ENCODE peak calls at places on chromosomes 12 and 14, in eight cellular contexts. Q, E, K, R, J, N, P and T are unnamed samples.

GRCh38 chr14:69247691-69248440 is 12.1 kb upstream of the GALNT16 start:
- DNase-seq in Q (no peak), P (peak; percentile 77), R (no peak), N (no peak), K (no peak), E (peak; percentile 24), J (no peak), T (peak; percentile 69)

GRCh38 chr12:80895240-80895639 is 42.5 kb downstream of the LIN7A start:
- DNase-seq in K (no peak), J (no peak), Q (no peak), R (no peak), N (no peak), E (no peak), P (no peak), T (no peak)

GRCh38 chr14:80538633-80539375 is 327.5 kb upstream of the DIO2 start:
- DNase-seq in E (no peak), Q (no peak), J (no peak), K (no peak), R (no peak), P (no peak), N (no peak), T (no peak)

GRCh38 chr14:95482967-95483842 is 33.2 kb downstream of the SYNE3 start:
- DNase-seq in E (peak; percentile 71), J (no peak), R (peak; percentile 94), P (peak; percentile 88), K (peak; percentile 56), N (peak; percentile 61), Q (peak; percentile 47), T (peak; percentile 86)

GRCh38 chr12:57549909-57550627 is at the start of gene KIF5A:
- DNase-seq in E (peak; percentile 49), J (peak; percentile 41), K (no peak), Q (peak; percentile 34), P (no peak), N (no peak), R (peak; percentile 80), T (peak; percentile 21)

GRCh38 chr14:58643366-58643765 is 5.6 kb downstream of the DACT1 start:
- DNase-seq in Q (no peak), E (no peak), P (no peak), R (no peak), K (no peak), N (no peak), J (no peak), T (no peak)

GRCh38 chr12:124556896-124557501 is 10.4 kb downstream of the NCOR2 start:
- DNase-seq in E (no peak), Q (no peak), R (no peak), P (no peak), N (no peak), K (no peak), J (no peak), T (no peak)

GRCh38 chr12:48972213-48973021 is 882 bp upstream of the WNT10B start:
- DNase-seq in K (no peak), R (no peak), J (no peak), E (no peak), N (no peak), P (no peak), Q (no peak), T (no peak)

GRCh38 chr14:36723551-36723950 is 61.9 kb downstream of the PAX9 start:
- DNase-seq in E (no peak), N (no peak), P (no peak), R (no peak), J (no peak), Q (no peak), K (no peak), T (no peak)

GRCh38 chr12:31393004-31393550 is 67.1 kb upstream of the SINHCAF start:
- DNase-seq in N (no peak), P (no peak), J (no peak), Q (no peak), K (no peak), R (no peak), E (no peak), T (peak; percentile 49)

GRCh38 chr14:49114161-49114893 is 471.9 kb downstream of the RPS29 start:
- DNase-seq in J (no peak), N (no peak), P (no peak), E (no peak), K (no peak), Q (no peak), R (no peak), T (no peak)
- H3K36me3 ChIP-seq in J (no peaks in the 10 kb centered on the region), N (no peaks in the 10 kb centered on the region), P (no peaks in the 10 kb centered on the region), E (no peaks in the 10 kb centered on the region), K (no peaks in the 10 kb centered on the region), Q (no peaks in the 10 kb centered on the region), R (no peaks in the 10 kb centered on the region), T (no peaks in the 10 kb centered on the region)

DNA sequence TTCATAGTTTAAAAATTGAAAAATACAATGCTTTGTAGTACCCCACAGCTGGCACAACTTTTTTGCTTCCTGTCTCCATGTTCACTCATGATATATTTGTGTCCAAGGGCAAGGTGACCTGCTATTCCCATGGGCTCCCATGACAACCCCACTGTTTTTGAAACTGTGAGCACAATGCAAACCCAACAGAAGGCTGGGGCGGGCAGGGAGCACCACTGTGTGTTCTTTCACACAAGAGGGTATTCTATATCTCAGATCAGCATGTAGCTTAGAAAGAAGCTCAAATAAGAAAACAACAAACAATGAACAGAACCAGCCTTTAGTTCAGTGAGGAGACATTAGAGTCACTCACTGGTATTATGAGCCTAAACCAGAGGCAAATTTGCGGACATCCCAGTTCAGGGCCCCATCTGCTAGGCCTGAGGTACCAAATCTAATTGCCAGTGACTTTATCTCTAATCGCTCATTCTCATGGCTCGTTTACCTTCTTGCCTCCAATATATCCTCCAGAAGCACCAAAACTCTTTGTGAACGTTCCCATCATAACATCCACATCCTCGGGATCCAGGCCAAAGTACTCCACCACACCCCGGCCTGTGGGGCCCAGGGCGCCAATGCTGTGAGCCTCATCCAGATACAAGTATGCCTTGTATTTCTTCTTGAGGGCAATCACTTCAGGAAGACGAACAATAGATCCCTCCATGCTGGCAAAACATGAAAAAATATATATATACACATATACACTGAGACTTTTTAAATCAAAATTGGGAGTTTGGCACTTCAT is 56.4 kb upstream of the ISM2 start:
- DNase-seq in J (no peak), P (no peak), K (no peak), N (no peak), R (no peak), Q (no peak), E (no peak), T (no peak)
- H3K36me3 ChIP-seq in J (peaks cover 64% of the 10 kb centered on the region), P (no peaks in the 10 kb centered on the region), K (no peaks in the 10 kb centered on the region), N (peaks cover 24% of the 10 kb centered on the region), R (peaks cover 4% of the 10 kb centered on the region), Q (no peaks in the 10 kb centered on the region), E (peaks cover 17% of the 10 kb centered on the region), T (no peaks in the 10 kb centered on the region)

DNA sequence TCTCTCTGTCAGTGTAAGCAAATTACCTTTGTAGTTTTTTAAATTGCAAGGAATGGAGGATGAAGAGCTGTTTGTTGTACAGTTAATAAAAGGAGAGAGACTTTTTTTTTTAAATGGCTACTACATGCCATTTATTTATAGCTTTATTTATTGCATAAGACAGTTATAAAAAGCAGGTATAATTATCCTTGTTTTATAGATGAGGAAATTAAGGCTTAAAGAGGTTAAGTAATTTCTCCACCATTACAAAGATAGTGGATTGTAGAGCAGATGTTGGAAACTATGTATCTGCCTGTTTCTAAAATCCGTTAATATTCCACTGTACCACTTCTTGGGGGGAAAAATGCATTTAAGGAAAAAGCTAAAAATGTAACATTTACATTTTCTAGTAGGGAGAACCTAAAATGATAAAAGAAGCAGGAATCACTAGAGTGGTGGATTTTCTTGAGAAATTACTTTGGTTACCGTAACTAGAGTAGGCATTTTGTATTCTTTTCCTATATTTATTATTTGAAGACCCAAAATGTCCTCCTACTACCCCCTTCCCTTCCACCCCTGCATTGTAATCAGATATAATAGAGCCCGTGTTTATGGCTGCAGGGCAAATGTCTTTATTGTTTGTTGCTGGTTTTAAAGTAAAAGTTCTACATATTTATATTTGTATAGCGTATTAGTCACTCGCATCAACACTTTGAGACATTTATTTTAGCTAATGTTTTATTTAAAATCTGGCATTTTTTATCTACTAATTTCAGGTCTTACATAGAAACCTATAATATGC is 2.3 kb downstream of the SNAPC1 start:
- DNase-seq in P (no peak), R (no peak), Q (no peak), K (no peak), E (no peak), N (no peak), J (no peak), T (no peak)
- H3K36me3 ChIP-seq in P (no peaks in the 10 kb centered on the region), R (no peaks in the 10 kb centered on the region), Q (no peaks in the 10 kb centered on the region), K (no peaks in the 10 kb centered on the region), E (peaks cover 5% of the 10 kb centered on the region), N (peaks cover 2% of the 10 kb centered on the region), J (peaks cover 16% of the 10 kb centered on the region), T (peaks cover 27% of the 10 kb centered on the region)

GRCh38 chr12:121430821-121431415 is 31.0 kb downstream of the RNF34 start:
- DNase-seq in N (no peak), J (no peak), K (no peak), P (no peak), R (no peak), E (no peak), Q (no peak), T (no peak)

GRCh38 chr12:121427556-121428055 is 27.7 kb downstream of the RNF34 start:
- DNase-seq in K (no peak), J (no peak), N (no peak), E (no peak), Q (no peak), P (peak; percentile 33), R (no peak), T (no peak)

GRCh38 chr12:121424632-121424992 is 24.7 kb downstream of the RNF34 start:
- DNase-seq in Q (no peak), J (no peak), K (no peak), R (no peak), N (no peak), E (no peak), P (no peak), T (no peak)

GRCh38 chr12:121432740-121433476 is 33.0 kb downstream of the RNF34 start:
- DNase-seq in P (no peak), Q (no peak), R (no peak), N (no peak), E (no peak), K (no peak), J (no peak), T (no peak)

GRCh38 chr12:121428883-121429282 is 29.0 kb downstream of the RNF34 start:
- DNase-seq in Q (no peak), P (no peak), J (no peak), K (no peak), E (no peak), R (no peak), N (no peak), T (no peak)
- H3K36me3 ChIP-seq in Q (peaks cover 5% of the 10 kb centered on the region), P (no peaks in the 10 kb centered on the region), J (peaks cover 90% of the 10 kb centered on the region), K (peaks cover 8% of the 10 kb centered on the region), E (peaks cover 51% of the 10 kb centered on the region), R (peaks cover 15% of the 10 kb centered on the region), N (peaks cover 46% of the 10 kb centered on the region), T (peaks cover 82% of the 10 kb centered on the region)

DNA sequence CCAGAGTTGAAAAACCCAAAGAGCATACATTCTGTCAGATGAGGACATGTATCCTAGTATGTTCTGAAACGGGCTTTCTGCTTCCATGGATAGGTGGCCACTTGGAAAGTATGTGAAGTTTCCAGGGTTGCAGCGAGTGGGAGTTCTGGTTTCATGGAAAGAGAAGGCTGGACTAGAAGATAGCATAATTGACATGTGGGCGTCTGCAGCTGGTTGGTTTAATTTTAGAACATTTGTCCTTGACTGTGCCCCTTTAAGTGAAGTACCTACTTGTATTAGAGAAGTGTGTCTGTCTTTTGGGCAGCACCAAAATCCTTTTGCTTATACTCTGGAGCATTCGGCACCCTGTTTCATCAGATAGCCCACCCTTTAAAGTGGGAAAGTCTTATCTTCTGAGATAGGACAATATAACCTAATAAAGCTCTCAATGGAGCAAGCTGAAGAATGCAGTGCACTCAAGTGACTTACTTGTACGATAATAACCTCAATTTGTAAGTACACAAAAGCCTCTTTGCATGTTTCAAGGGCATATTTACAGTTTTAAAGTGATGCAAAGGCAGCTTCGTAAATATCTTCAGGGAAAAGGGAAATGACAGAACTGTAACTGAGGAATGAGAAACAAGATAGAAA is 35.2 kb downstream of the NTN4 start:
- DNase-seq in P (no peak), N (no peak), K (no peak), E (no peak), Q (no peak), R (no peak), J (no peak), T (no peak)
- H3K36me3 ChIP-seq in P (no peaks in the 10 kb centered on the region), N (no peaks in the 10 kb centered on the region), K (no peaks in the 10 kb centered on the region), E (no peaks in the 10 kb centered on the region), Q (no peaks in the 10 kb centered on the region), R (no peaks in the 10 kb centered on the region), J (no peaks in the 10 kb centered on the region), T (peaks cover 24% of the 10 kb centered on the region)